ENCODE peak calls at places on chromosomes 3 and 15, in five cellular contexts. S, F, H, O and B are unnamed samples.

GRCh38 chr3:144770813-144771400 is 799.3 kb downstream of the DIPK2A start:
- DNase-seq in S (no peak), F (peak; percentile 10), H (no peak), O (no peak), B (no peak)

GRCh38 chr15:62342959-62343358 is 177.9 kb upstream of the C2CD4B start:
- DNase-seq in S (no peak), F (no peak), H (no peak), O (no peak), B (no peak)

GRCh38 chr3:181383760-181384159 is 328.0 kb upstream of the SOX2 start:
- DNase-seq in S (no peak), F (no peak), H (no peak), O (no peak), B (no peak)

GRCh38 chr3:170815340-170815739 is 54.7 kb downstream of the RPL22L1 start:
- DNase-seq in S (no peak), F (no peak), H (no peak), O (no peak), B (no peak)

GRCh38 chr3:169041677-169042171 is 621.8 kb downstream of the MECOM start:
- DNase-seq in S (no peak), F (peak; percentile 20), H (no peak), O (no peak), B (no peak)

GRCh38 chr3:118097660-118098059 is 937.0 kb downstream of the IGSF11 start:
- DNase-seq in S (no peak), F (no peak), H (no peak), O (no peak), B (no peak)

GRCh38 chr3:151467069-151467468 is 6.2 kb upstream of the IGSF10 start:
- DNase-seq in S (no peak), F (no peak), H (no peak), O (no peak), B (no peak)

GRCh38 chr3:115280531-115280930 is 133.4 kb upstream of the ZBTB20 start:
- DNase-seq in S (no peak), F (no peak), H (no peak), O (no peak), B (no peak)

GRCh38 chr3:179766416-179767133 is 113.7 kb downstream of the USP13 start:
- DNase-seq in S (no peak), F (no peak), H (no peak), O (no peak), B (no peak)

GRCh38 chr15:93943607-93944006 is 287.8 kb upstream of the MCTP2 start:
- DNase-seq in S (no peak), F (no peak), H (no peak), O (no peak), B (no peak)

GRCh38 chr15:91967935-91968605 is 114.6 kb downstream of the SLCO3A1 start:
- DNase-seq in S (no peak), F (no peak), H (no peak), O (no peak), B (no peak)

GRCh38 chr15:59315914-59316428 is 56.7 kb downstream of the MYO1E start:
- DNase-seq in S (no peak), F (no peak), H (no peak), O (no peak), B (no peak)

GRCh38 chr15:63896336-63897115 is 62.8 kb upstream of the HERC1 start:
- DNase-seq in S (no peak), F (no peak), H (no peak), O (no peak), B (no peak)

GRCh38 chr3:21506061-21506460 is 244.9 kb downstream of the ZNF385D start:
- DNase-seq in S (no peak), F (no peak), H (no peak), O (no peak), B (no peak)

GRCh38 chr3:52244061-52244628 is 1.4 kb upstream of the PPM1M start:
- DNase-seq in S (no peak), F (peak; percentile 19), H (no peak), O (no peak), B (peak; percentile 84)

GRCh38 chr15:22902981-22903380 is 64.5 kb downstream of the NIPA2 start:
- DNase-seq in S (no peak), F (no peak), H (no peak), O (no peak), B (no peak)

GRCh38 chr3:11095932-11096265 is 58.4 kb upstream of the HRH1 start:
- DNase-seq in S (no peak), F (no peak), H (no peak), O (no peak), B (no peak)

GRCh38 chr15:28917791-28918140 is 32.0 kb downstream of the APBA2 start:
- DNase-seq in S (no peak), F (no peak), H (no peak), O (no peak), B (no peak)

GRCh38 chr15:99057020-99057419 is 47.9 kb upstream of the SYNM start:
- DNase-seq in S (no peak), F (no peak), H (no peak), O (no peak), B (no peak)

GRCh38 chr3:27713066-27713400 is 9.1 kb downstream of the EOMES start:
- DNase-seq in S (no peak), F (no peak), H (no peak), O (no peak), B (no peak)

GRCh38 chr3:43525941-43526607 is 95.7 kb downstream of the ANO10 start:
- DNase-seq in S (no peak), F (no peak), H (no peak), O (no peak), B (no peak)

GRCh38 chr15:63056843-63057242 is 14.3 kb downstream of the TPM1 start:
- DNase-seq in S (no peak), F (no peak), H (no peak), O (no peak), B (no peak)

GRCh38 chr3:156307704-156308103 is 187.3 kb downstream of the KCNAB1 start:
- DNase-seq in S (no peak), F (peak; percentile 46), H (no peak), O (no peak), B (peak; percentile 5)

GRCh38 chr3:178492496-178492895 is 43.7 kb upstream of the KCNMB2 start:
- DNase-seq in S (no peak), F (no peak), H (no peak), O (no peak), B (no peak)

GRCh38 chr3:52792961-52793695 is 1.5 kb upstream of the ITIH3 start:
- DNase-seq in S (no peak), F (no peak), H (no peak), O (no peak), B (no peak)

GRCh38 chr3:24645047-24645446 is 150.4 kb upstream of the THRB start:
- DNase-seq in S (no peak), F (no peak), H (no peak), O (no peak), B (no peak)